ENCODE peak calls at places on chromosome 15, in eight cellular contexts. W is uterus, E is HCT116, U is tibial nerve, S is spleen, Z is stomach, I is H1, Y is prostate gland. A is an unnamed sample.
A peak's percentile ranks its signal among the peaks of the same experiment; 100 is the strongest.

GRCh38 chr15:61987824-61988223 is 72.4 kb downstream of the VPS13C start:
- DNase-seq in W (no peak), E (no peak), U (no peak), S (no peak), Z (no peak), I (no peak), Y (no peak), A (no peak)

GRCh38 chr15:48590704-48591103 is 54.8 kb downstream of the FBN1 start:
- DNase-seq in W (no peak), E (no peak), U (no peak), S (no peak), Z (no peak), I (no peak), Y (no peak), A (no peak)

GRCh38 chr15:80072285-80072684 is 12.8 kb downstream of the ZFAND6 start:
- DNase-seq in W (no peak), E (peak; percentile 87), U (no peak), S (no peak), Z (no peak), I (no peak), Y (peak; percentile 52), A (peak; percentile 13)

GRCh38 chr15:57421540-57421939 is 45.2 kb downstream of the CGNL1 start:
- DNase-seq in W (no peak), E (no peak), U (no peak), S (no peak), Z (no peak), I (peak; percentile 33), Y (no peak), A (no peak)

GRCh38 chr15:60865507-60865906 is 363.6 kb downstream of the RORA start:
- DNase-seq in W (no peak), E (no peak), U (no peak), S (no peak), Z (no peak), I (no peak), Y (no peak), A (no peak)

GRCh38 chr15:22951381-22952280 is 28.5 kb downstream of the CYFIP1 start:
- DNase-seq in W (no peak), E (no peak), U (no peak), S (peak; percentile 74), Z (no peak), I (no peak), Y (no peak), A (peak; percentile 37)

GRCh38 chr15:50163719-50164410 is 18.1 kb upstream of the SLC27A2 start:
- DNase-seq in W (no peak), E (no peak), U (no peak), S (no peak), Z (no peak), I (no peak), Y (no peak), A (no peak)

GRCh38 chr15:77617507-77618285 is 15.0 kb downstream of the LINGO1 start:
- DNase-seq in W (no peak), E (peak; percentile 13), U (no peak), S (no peak), Z (no peak), I (no peak), Y (no peak), A (no peak)

GRCh38 chr15:100842756-100843730 is 36.6 kb upstream of the ALDH1A3 start:
- DNase-seq in W (no peak), E (no peak), U (no peak), S (no peak), Z (no peak), I (no peak), Y (no peak), A (no peak)

GRCh38 chr15:73518180-73518862 is 75.4 kb downstream of the REC114 start:
- DNase-seq in W (no peak), E (no peak), U (no peak), S (no peak), Z (no peak), I (no peak), Y (no peak), A (no peak)

GRCh38 chr15:27487846-27488245 is 516.9 kb downstream of the GABRG3 start:
- DNase-seq in W (no peak), E (no peak), U (no peak), S (no peak), Z (no peak), I (no peak), Y (no peak), A (no peak)

GRCh38 chr15:83310521-83311456 is 26.3 kb upstream of the BNC1 start:
- DNase-seq in W (no peak), E (no peak), U (no peak), S (no peak), Z (no peak), I (no peak), Y (no peak), A (no peak)

GRCh38 chr15:35013370-35013769 is 25.3 kb upstream of the ZNF770 start:
- DNase-seq in W (no peak), E (no peak), U (no peak), S (no peak), Z (no peak), I (no peak), Y (no peak), A (no peak)

GRCh38 chr15:90232196-90232595 is 1.5 kb downstream of the CIB1 start:
- DNase-seq in W (no peak), E (no peak), U (no peak), S (peak; percentile 84), Z (no peak), I (no peak), Y (no peak), A (peak; percentile 20)

GRCh38 chr15:90230610-90231009 is 3.1 kb downstream of the CIB1 start:
- DNase-seq in W (no peak), E (no peak), U (no peak), S (peak; percentile 83), Z (no peak), I (no peak), Y (no peak), A (no peak)

GRCh38 chr15:90230071-90230494 is 3.7 kb downstream of the CIB1 start:
- DNase-seq in W (no peak), E (no peak), U (no peak), S (no peak), Z (peak; percentile 83), I (no peak), Y (peak; percentile 43), A (peak; percentile 94)

GRCh38 chr15:90232941-90233700 is 620 bp downstream of the CIB1 start:
- DNase-seq in W (no peak), E (no peak), U (no peak), S (peak; percentile 93), Z (peak; percentile 74), I (peak; percentile 84), Y (peak; percentile 38), A (peak; percentile 88)

GRCh38 chr15:90231028-90232017 is 2.4 kb downstream of the CIB1 start:
- DNase-seq in W (no peak), E (no peak), U (no peak), S (peak; percentile 91), Z (peak; percentile 70), I (no peak), Y (peak; percentile 71), A (peak; percentile 55)
- TF ChIP-seq POLR2A in W (no peak), E (no peak), U (no peak), S (no peak), Z (no peak), I (no peak), Y (peak; percentile 3), A (peak; percentile 41)

GRCh38 chr15:51735611-51736010 is 1.8 kb downstream of the LYSMD2 start:
- DNase-seq in W (no peak), E (no peak), U (no peak), S (no peak), Z (no peak), I (no peak), Y (no peak), A (no peak)

GRCh38 chr15:51736646-51737537 is 563 bp downstream of the LYSMD2 start:
- DNase-seq in W (peak; percentile 52), E (no peak), U (peak; percentile 20), S (peak; percentile 93), Z (peak; percentile 53), I (peak; percentile 68), Y (peak; percentile 32), A (peak; percentile 45)

GRCh38 chr15:51737538-51738305 is at the start of gene LYSMD2:
- DNase-seq in W (peak; percentile 86), E (no peak), U (peak; percentile 64), S (peak; percentile 97), Z (peak; percentile 78), I (no peak), Y (peak; percentile 75), A (peak; percentile 85)

GRCh38 chr15:51736069-51736468 is 1.4 kb downstream of the LYSMD2 start:
- DNase-seq in W (no peak), E (no peak), U (no peak), S (no peak), Z (no peak), I (no peak), Y (no peak), A (no peak)

DNA sequence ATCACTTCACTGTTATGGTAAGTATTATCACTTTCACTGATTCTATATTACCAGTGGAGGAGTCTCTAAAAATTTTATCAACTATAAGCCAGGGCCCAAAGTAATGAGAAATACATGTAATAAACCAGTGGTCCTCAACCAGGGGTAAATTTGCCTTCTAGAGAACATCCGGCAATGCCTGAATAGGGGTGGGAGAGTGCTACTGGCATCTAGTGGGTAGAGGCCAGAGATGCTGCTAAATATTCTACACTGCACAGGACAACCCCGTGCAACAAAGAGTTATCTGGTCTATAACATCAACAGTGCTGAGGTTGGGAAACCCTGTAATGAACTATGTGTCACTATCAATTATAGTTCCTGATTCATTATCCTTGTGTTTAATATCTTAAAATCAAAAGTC is 2.2 kb downstream of the LYSMD2 start:
- DNase-seq in W (no peak), E (no peak), U (no peak), S (no peak), Z (no peak), I (no peak), Y (no peak), A (no peak)
- TF ChIP-seq CTCF in W (no peak), E (peak; percentile 7), U (no peak), S (peak; percentile 13), Z (no peak), I (no peak), Y (no peak), A (no peak)

DNA sequence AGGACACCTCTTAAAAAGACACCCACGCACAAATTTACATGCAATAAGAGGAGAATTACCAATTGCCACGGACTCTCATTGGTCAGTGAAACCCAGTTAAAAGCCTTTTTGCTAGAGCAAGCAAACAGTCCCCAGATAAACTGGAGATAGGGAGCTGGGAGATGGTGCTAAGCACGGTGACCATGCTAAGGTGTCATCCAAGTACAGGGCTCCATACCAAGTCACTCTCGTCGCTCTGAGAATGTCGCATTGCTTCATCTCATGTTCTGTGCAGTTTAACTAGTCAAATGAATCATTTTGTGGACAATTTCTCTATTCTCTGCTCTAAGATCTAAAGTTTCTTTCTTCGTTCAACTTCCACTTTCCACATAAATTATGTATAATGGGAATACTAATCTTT is 581.9 kb downstream of the AGBL1 start:
- DNase-seq in W (no peak), E (no peak), U (no peak), S (no peak), Z (no peak), I (no peak), Y (no peak), A (no peak)
- H3K4me1 ChIP-seq in W (no peaks in the 10 kb centered on the region), E (no peaks in the 10 kb centered on the region), U (no peaks in the 10 kb centered on the region), S (no peaks in the 10 kb centered on the region), Z (no peaks in the 10 kb centered on the region), I (no peaks in the 10 kb centered on the region), Y (no peaks in the 10 kb centered on the region), A (no peaks in the 10 kb centered on the region)

GRCh38 chr15:85706779-85707518 is 87.8 kb downstream of the KLHL25 start:
- DNase-seq in W (peak; percentile 49), E (no peak), U (no peak), S (no peak), Z (no peak), I (no peak), Y (no peak), A (no peak)
- TF ChIP-seq POLR2A in W (no peak), E (no peak), U (no peak), S (no peak), Z (no peak), I (no peak), Y (no peak), A (peak; percentile 27)

GRCh38 chr15:26298010-26298661 is 435.0 kb upstream of the ATP10A start:
- DNase-seq in W (no peak), E (no peak), U (no peak), S (peak; percentile 73), Z (no peak), I (no peak), Y (no peak), A (no peak)
- TF ChIP-seq CTCF in W (no peak), E (no peak), U (no peak), S (no peak), Z (no peak), I (no peak), Y (no peak), A (no peak)

A was measured in body of pancreas.